ENCODE peak calls at places on chromosomes 3 and 15, in nine cellular contexts. U is caudate nucleus; E is sigmoid colon; K is NCI-H69; A is SW480; H is effector CD4-positive, alpha-beta T cell; N is stimulated activated CD4-positive, alpha-beta T cell treated with anti-CD3 and anti-CD28 coated beads, Interleukin-15, amount 100 ng/mL, for 1 hour; B is HFF-Myc; O is left kidney. C is an unnamed sample.

GRCh38 chr3:174767853-174768382 is 91.2 kb upstream of the NAALADL2 start:
- DNase-seq in B (no peak), H (no peak), O (peak), A (no peak), N (no peak), E (no peak), U (no peak), K (no peak), C (peak)

GRCh38 chr15:65263313-65263712 is 23.4 kb downstream of the PARP16 start:
- DNase-seq in U (no peak), A (no peak), O (no peak), E (no peak), H (no peak), K (no peak), N (no peak), B (no peak), C (no peak)

GRCh38 chr15:93948728-93949127 is 282.6 kb upstream of the MCTP2 start:
- DNase-seq in H (no peak), A (no peak), U (no peak), N (no peak), K (peak), E (no peak), B (no peak), O (peak), C (no peak)

GRCh38 chr15:82051664-82052063 is 5.8 kb upstream of the MEX3B start:
- DNase-seq in U (no peak), H (no peak), O (no peak), A (no peak), K (no peak), E (no peak), N (no peak), B (no peak), C (no peak)

GRCh38 chr3:129398803-129399144 is 29.7 kb downstream of the EFCAB12 start:
- DNase-seq in O (peak), A (no peak), E (no peak), K (no peak), B (no peak), U (no peak), H (no peak), N (no peak), C (no peak)

GRCh38 chr15:26879770-26880169 is 12.9 kb downstream of the GABRA5 start:
- DNase-seq in E (no peak), B (no peak), K (peak), N (no peak), A (no peak), U (no peak), O (no peak), H (no peak), C (no peak)

GRCh38 chr3:2354702-2355101 is 256.0 kb downstream of the CNTN4 start:
- DNase-seq in U (no peak), E (no peak), H (no peak), B (no peak), N (no peak), K (peak), O (peak), A (peak), C (no peak)

GRCh38 chr3:46489406-46489805 is 8.4 kb upstream of the RTP3 start:
- DNase-seq in A (no peak), O (no peak), N (no peak), E (no peak), B (no peak), K (no peak), U (no peak), H (no peak), C (no peak)

GRCh38 chr15:60592386-60593339 is 113.7 kb upstream of the ICE2 start:
- DNase-seq in U (peak), H (peak), A (peak), O (peak), B (no peak), N (peak), E (peak), K (peak), C (no peak)

GRCh38 chr3:123367467-123368154 is 81.3 kb downstream of the ADCY5 start:
- DNase-seq in K (no peak), E (peak), A (no peak), U (no peak), B (no peak), O (no peak), H (no peak), N (no peak), C (no peak)

GRCh38 chr15:63238181-63238580 is 39.2 kb upstream of the APH1B start:
- DNase-seq in H (no peak), B (no peak), E (no peak), A (no peak), U (no peak), K (no peak), O (no peak), N (no peak), C (no peak)

GRCh38 chr3:124299831-124300230 is 307.9 kb upstream of the ROPN1 start:
- DNase-seq in O (no peak), A (no peak), N (no peak), B (no peak), E (no peak), U (no peak), H (no peak), K (no peak), C (no peak)

GRCh38 chr3:197181751-197182150 is 116.7 kb downstream of the DLG1 start:
- DNase-seq in O (peak), K (no peak), U (no peak), E (no peak), B (no peak), H (no peak), N (no peak), A (no peak), C (peak)

GRCh38 chr3:177770821-177771220 is 573.5 kb upstream of the TBL1XR1 start:
- DNase-seq in U (no peak), A (no peak), E (no peak), K (no peak), N (no peak), B (no peak), O (no peak), H (no peak), C (no peak)

GRCh38 chr3:127204841-127205582 is 12.1 kb downstream of the PRR23E start:
- DNase-seq in O (no peak), H (no peak), B (no peak), K (no peak), A (no peak), U (no peak), N (no peak), E (peak), C (no peak)

GRCh38 chr15:70806992-70807712 is 43.8 kb upstream of the UACA start:
- DNase-seq in B (no peak), H (no peak), A (no peak), O (no peak), K (no peak), U (no peak), N (no peak), E (peak), C (peak)

GRCh38 chr15:29596266-29596665 is 226.0 kb downstream of the TJP1 start:
- DNase-seq in N (no peak), K (peak), O (no peak), H (no peak), U (no peak), A (peak), B (no peak), E (no peak), C (no peak)

GRCh38 chr3:2343031-2343682 is 244.5 kb downstream of the CNTN4 start:
- DNase-seq in B (no peak), H (no peak), K (no peak), O (no peak), E (no peak), A (no peak), N (no peak), U (no peak), C (no peak)

GRCh38 chr15:35078221-35078915 is 6.7 kb downstream of the NANOGP8 start:
- DNase-seq in A (peak), O (peak), N (no peak), K (peak), H (peak), B (peak), E (no peak), U (no peak), C (no peak)

GRCh38 chr15:49313650-49314049 is 109.4 kb upstream of the FGF7 start:
- DNase-seq in U (no peak), E (no peak), B (peak), N (no peak), A (no peak), O (no peak), K (no peak), H (no peak), C (peak)

GRCh38 chr3:13487403-13487802 is 7.3 kb downstream of the HDAC11 start:
- DNase-seq in O (no peak), H (no peak), K (no peak), U (no peak), N (no peak), B (no peak), E (no peak), A (no peak), C (no peak)

C was measured in brain pericyte.